ENCODE peak calls at places on chromosome 19, in ten cellular contexts. R, O, B, F, Y, W, V, L, J and S are unnamed samples.
A peak's percentile ranks its signal among the peaks of the same experiment; 100 is the strongest.

GRCh38 chr19:42325896-42326771 is 699 bp downstream of the MEGF8 start:
- DNase-seq in B (no peak), O (peak; percentile 50), L (no peak), R (no peak), J (no peak), F (no peak), V (peak; percentile 33), W (no peak), Y (peak; percentile 31), S (peak; percentile 56)

GRCh38 chr19:1665565-1666047 is 13.2 kb upstream of the TCF3 start:
- DNase-seq in W (no peak), Y (no peak), R (no peak), J (no peak), O (no peak), V (no peak), L (no peak), F (no peak), B (peak; percentile 44), S (peak; percentile 75)

GRCh38 chr19:49421039-49421877 is 2.0 kb downstream of the PTH2 start:
- DNase-seq in J (no peak), L (no peak), O (no peak), Y (peak; percentile 52), W (peak; percentile 61), B (peak; percentile 42), V (peak; percentile 34), R (no peak), F (peak; percentile 49), S (peak; percentile 53)

GRCh38 chr19:35224681-35225604 is 3.6 kb downstream of the FAM187B start:
- DNase-seq in W (no peak), J (no peak), B (peak; percentile 57), L (no peak), R (peak; percentile 73), V (no peak), Y (peak; percentile 83), O (no peak), F (no peak), S (no peak)

GRCh38 chr19:48975947-48976847 is 11.1 kb downstream of the FTL start:
- DNase-seq in B (no peak), J (no peak), O (no peak), L (no peak), F (no peak), W (peak; percentile 27), Y (no peak), R (no peak), V (peak; percentile 62), S (no peak)

GRCh38 chr19:27896091-27896490 is 1316.9 kb downstream of the UQCRFS1 start:
- DNase-seq in O (no peak), R (no peak), F (no peak), Y (no peak), W (no peak), J (no peak), B (no peak), V (no peak), L (no peak), S (no peak)

GRCh38 chr19:39998511-39998910 is 1.7 kb downstream of the ZNF546 start:
- DNase-seq in J (no peak), F (no peak), R (no peak), B (no peak), O (no peak), Y (no peak), V (no peak), W (peak; percentile 76), L (no peak), S (no peak)

GRCh38 chr19:9130965-9131364 is 4.2 kb upstream of the OR7G3 start:
- DNase-seq in L (no peak), F (no peak), B (no peak), J (no peak), O (no peak), R (no peak), V (no peak), W (no peak), Y (no peak), S (peak; percentile 30)

GRCh38 chr19:50059045-50059444 is 33.2 kb downstream of the ZNF473 start:
- DNase-seq in V (no peak), W (no peak), B (no peak), O (no peak), Y (no peak), F (no peak), L (no peak), R (no peak), J (no peak), S (no peak)

GRCh38 chr19:37790244-37790925 is 11.0 kb upstream of the ZNF573 start:
- DNase-seq in Y (no peak), J (no peak), W (no peak), L (no peak), R (no peak), O (no peak), V (no peak), B (no peak), F (no peak), S (no peak)

GRCh38 chr19:55063492-55063843 is 520 bp upstream of the RDH13 start:
- DNase-seq in V (no peak), R (no peak), W (no peak), J (no peak), O (no peak), B (no peak), L (no peak), F (no peak), Y (no peak), S (no peak)

GRCh38 chr19:16228637-16229321 is 31.1 kb downstream of the AP1M1 start:
- DNase-seq in Y (no peak), V (no peak), W (no peak), J (no peak), O (no peak), L (no peak), F (no peak), B (no peak), R (no peak), S (no peak)

GRCh38 chr19:6061420-6062130 is 48.7 kb downstream of the RFX2 start:
- DNase-seq in Y (no peak), R (no peak), B (peak; percentile 62), F (no peak), O (no peak), J (no peak), W (no peak), V (no peak), L (no peak), S (no peak)

GRCh38 chr19:6062274-6062673 is 48.0 kb downstream of the RFX2 start:
- DNase-seq in V (peak; percentile 63), Y (peak; percentile 41), B (peak; percentile 57), O (no peak), F (no peak), J (no peak), W (peak; percentile 45), R (peak; percentile 72), L (no peak), S (no peak)

GRCh38 chr19:6059396-6059947 is 50.8 kb downstream of the RFX2 start:
- DNase-seq in O (no peak), W (no peak), J (no peak), B (no peak), F (no peak), V (no peak), L (no peak), Y (peak; percentile 4), R (no peak), S (no peak)

GRCh38 chr19:6059996-6060599 is 50.2 kb downstream of the RFX2 start:
- DNase-seq in O (no peak), V (no peak), Y (peak; percentile 15), R (no peak), J (no peak), L (no peak), B (peak; percentile 3), F (no peak), W (no peak), S (no peak)

DNA sequence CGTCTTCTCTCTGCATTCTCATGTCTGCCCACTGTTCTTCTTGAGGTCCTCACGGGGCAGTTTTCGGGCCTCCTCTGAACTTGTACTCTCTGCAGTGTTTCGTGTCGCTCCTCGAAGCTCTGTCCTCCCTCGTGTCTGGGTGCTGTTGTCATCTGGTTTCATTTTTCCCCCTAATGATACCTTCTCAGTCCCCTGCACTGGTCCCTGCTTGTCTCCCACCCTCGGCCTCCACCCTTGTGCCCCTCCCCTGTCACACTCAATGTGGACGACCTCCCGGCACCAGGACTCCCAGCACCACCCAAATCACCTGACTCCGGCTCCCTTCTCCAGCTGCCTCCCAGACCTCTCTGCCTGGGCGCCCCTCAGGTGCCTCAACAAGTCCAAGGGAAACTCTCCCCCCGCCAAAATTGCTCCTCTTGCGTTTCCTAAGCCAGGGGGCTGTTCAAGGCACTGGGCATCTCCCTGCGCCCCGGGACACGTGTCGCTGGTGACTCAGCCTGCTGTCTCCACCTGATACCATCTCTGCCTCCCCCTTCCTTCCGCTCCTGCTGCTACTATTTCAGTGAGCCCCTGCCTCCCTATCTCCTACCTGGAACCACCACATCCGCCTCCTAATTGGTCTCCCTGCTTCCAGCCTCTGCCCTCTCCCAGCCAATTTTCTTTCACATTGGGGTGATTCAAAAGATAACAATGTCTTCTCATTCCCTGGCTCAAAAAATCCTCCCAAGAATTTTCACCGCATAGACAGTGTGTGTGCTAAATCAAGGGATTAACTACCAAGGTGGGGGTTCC is 49.5 kb downstream of the RFX2 start:
- DNase-seq in V (peak; percentile 51), Y (no peak), L (peak; percentile 44), O (no peak), F (no peak), B (no peak), J (peak; percentile 63), W (peak; percentile 17), R (no peak), S (no peak)
- H3K4me3 ChIP-seq in V (no peak overlapping the region), Y (no peak overlapping the region), L (no peak overlapping the region), O (no peak overlapping the region), F (no peak overlapping the region), B (no peak overlapping the region), J (peak overlapping the region; percentile 15), W (no peak overlapping the region), R (no peak overlapping the region), S (no peak overlapping the region)

GRCh38 chr19:45467456-45468158 is at the start of gene FOSB:
- DNase-seq in L (no peak), B (peak; percentile 94), O (peak; percentile 97), R (peak; percentile 99), V (peak; percentile 95), F (peak; percentile 95), J (no peak), W (peak; percentile 98), Y (peak; percentile 94), S (peak; percentile 92)
- TF ChIP-seq CTCF in L (no peak), B (no peak), O (peak; percentile 21), R (no peak), V (no peak), F (no peak), J (peak; percentile 13), W (no peak), Y (no peak), S (peak; percentile 13)

GRCh38 chr19:20422216-20422615 is 143.4 kb downstream of the ZNF737 start:
- DNase-seq in J (no peak), V (no peak), L (no peak), O (no peak), R (no peak), W (peak; percentile 2), Y (no peak), B (no peak), F (no peak), S (no peak)
- H3K4me3 ChIP-seq in J (no peak overlapping the region), V (no peak overlapping the region), L (no peak overlapping the region), O (no peak overlapping the region), R (no peak overlapping the region), W (no peak overlapping the region), Y (no peak overlapping the region), B (no peak overlapping the region), F (no peak overlapping the region), S (no peak overlapping the region)

DNA sequence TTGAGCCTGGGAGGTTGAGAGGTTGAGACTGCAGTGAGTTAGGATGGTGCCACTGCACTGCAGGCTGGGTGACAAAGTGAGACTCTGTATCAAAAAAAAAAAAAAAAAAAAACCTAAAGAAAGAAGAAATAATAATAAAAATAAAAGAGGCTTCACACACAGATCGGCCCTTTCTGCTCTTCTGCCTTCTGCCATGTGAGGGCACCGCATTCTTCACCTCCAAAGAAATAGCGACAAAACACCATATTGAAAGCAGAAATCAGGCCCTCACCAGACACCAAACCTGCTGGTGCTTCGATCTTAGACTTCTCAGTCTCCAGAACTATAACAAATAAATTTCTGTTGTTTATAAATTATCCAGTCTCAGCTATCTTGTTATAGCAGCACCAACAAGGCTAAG is 3.0 kb downstream of the ZNF649 start:
- DNase-seq in Y (no peak), R (no peak), F (no peak), B (no peak), O (no peak), L (no peak), J (no peak), W (no peak), V (no peak), S (no peak)
- TF ChIP-seq CTCF in Y (no peak), R (no peak), F (peak; percentile 2), B (no peak), O (no peak), L (no peak), J (no peak), W (no peak), V (no peak), S (no peak)